ENCODE peak calls at places on chromosomes 7 and 10, in six cellular contexts. P is GM23248, C is HCT116, M is mammary epithelial cell, W is GM23338, G is hepatocyte. J is an unnamed sample.

GRCh38 chr10:72267819-72268404 is 5.8 kb upstream of the DDIT4 start:
- DNase-seq in P (no peak), C (no peak), G (no peak), M (no peak), W (peak; percentile 52), J (no peak)

GRCh38 chr7:13910805-13911551 is 78.5 kb downstream of the ETV1 start:
- DNase-seq in P (no peak), M (no peak), C (no peak), G (no peak), W (no peak), J (no peak)

GRCh38 chr10:125836746-125837145 is 13.4 kb downstream of the BCCIP start:
- DNase-seq in W (no peak), G (no peak), M (no peak), C (no peak), P (no peak), J (no peak)

GRCh38 chr7:70703785-70704184 is 428.2 kb upstream of the GALNT17 start:
- DNase-seq in C (no peak), P (no peak), M (no peak), G (no peak), W (peak; percentile 90), J (peak; percentile 54)

GRCh38 chr7:40881405-40881926 is 746.7 kb downstream of the SUGCT start:
- DNase-seq in G (no peak), P (no peak), M (no peak), W (no peak), C (no peak), J (no peak)

GRCh38 chr10:5976689-5977470 is 463 bp downstream of the IL15RA start:
- DNase-seq in M (peak; percentile 52), G (peak; percentile 34), W (peak; percentile 57), P (peak; percentile 74), C (peak; percentile 18), J (peak; percentile 38)

GRCh38 chr7:158829021-158829341 is 328 bp downstream of the ESYT2 start:
- DNase-seq in C (no peak), G (peak; percentile 88), W (peak; percentile 78), P (peak; percentile 93), M (peak; percentile 78), J (peak; percentile 90)

GRCh38 chr7:3154881-3155494 is 111.3 kb upstream of the CARD11 start:
- DNase-seq in M (peak; percentile 46), C (peak; percentile 32), G (peak; percentile 48), W (peak; percentile 80), P (peak; percentile 56), J (peak; percentile 68)

GRCh38 chr10:82934947-82935346 is 1060.0 kb downstream of the NRG3 start:
- DNase-seq in C (no peak), G (no peak), P (no peak), W (no peak), M (no peak), J (no peak)

GRCh38 chr10:80541144-80541750 is 3.5 kb downstream of the SH2D4B start:
- DNase-seq in C (no peak), M (no peak), W (no peak), G (no peak), P (no peak), J (no peak)

GRCh38 chr10:106285199-106285598 is 879.3 kb downstream of the SORCS1 start:
- DNase-seq in P (peak; percentile 19), C (no peak), G (no peak), W (peak; percentile 53), M (no peak), J (no peak)

GRCh38 chr10:47404446-47404845 is 20.4 kb upstream of the ZNF488 start:
- DNase-seq in W (peak; percentile 23), C (no peak), G (no peak), P (no peak), M (no peak), J (no peak)

GRCh38 chr7:104775581-104775980 is 238.4 kb upstream of the KMT2E start:
- DNase-seq in G (no peak), C (no peak), W (no peak), P (no peak), M (no peak), J (no peak)

GRCh38 chr10:122342293-122343134 is 32.0 kb upstream of the PLEKHA1 start:
- DNase-seq in W (peak; percentile 75), G (peak; percentile 70), P (peak; percentile 72), M (peak; percentile 46), C (peak; percentile 39), J (peak; percentile 60)

GRCh38 chr10:91528080-91528479 is 104.8 kb downstream of the PPP1R3C start:
- DNase-seq in P (no peak), M (no peak), C (no peak), W (no peak), G (no peak), J (no peak)

GRCh38 chr10:115932099-115932498 is 340.9 kb downstream of the GFRA1 start:
- DNase-seq in C (no peak), P (no peak), W (no peak), G (no peak), M (no peak), J (no peak)

GRCh38 chr10:75972494-75973276 is 541.3 kb downstream of the LRMDA start:
- DNase-seq in C (no peak), M (no peak), P (peak; percentile 76), G (peak; percentile 69), W (no peak), J (no peak)

GRCh38 chr7:73573791-73574190 is 4.6 kb downstream of the TBL2 start:
- DNase-seq in G (no peak), M (no peak), P (no peak), W (no peak), C (no peak), J (no peak)

GRCh38 chr10:11150255-11150731 is 132.6 kb downstream of the CELF2 start:
- DNase-seq in P (no peak), G (no peak), C (no peak), W (no peak), M (no peak), J (no peak)

GRCh38 chr7:22732556-22733126 is 5.6 kb downstream of the IL6 start:
- DNase-seq in C (peak; percentile 21), W (peak; percentile 34), M (peak; percentile 60), P (peak; percentile 37), G (no peak), J (no peak)

GRCh38 chr10:116490028-116490662 is 55.6 kb upstream of the PNLIP start:
- DNase-seq in W (peak; percentile 76), C (peak; percentile 28), M (no peak), G (peak; percentile 53), P (peak; percentile 60), J (peak; percentile 48)

GRCh38 chr10:94038024-94038423 is 44.3 kb downstream of the PLCE1 start:
- DNase-seq in W (peak; percentile 35), P (peak; percentile 44), M (no peak), C (no peak), G (no peak), J (no peak)

GRCh38 chr10:71713135-71714040 is 6.2 kb downstream of the C10orf105 start:
- DNase-seq in G (peak; percentile 43), P (peak; percentile 98), M (peak; percentile 95), W (peak; percentile 17), C (no peak), J (no peak)

GRCh38 chr7:85075864-85076263 is 111.0 kb downstream of the SEMA3D start:
- DNase-seq in M (no peak), P (no peak), G (peak; percentile 12), C (no peak), W (no peak), J (no peak)

GRCh38 chr10:49115796-49116508 is 630 bp upstream of the VSTM4 start:
- DNase-seq in M (no peak), P (no peak), C (no peak), W (no peak), G (no peak), J (no peak)

GRCh38 chr10:19828278-19829049 is 12.2 kb downstream of the PLXDC2 start:
- DNase-seq in M (no peak), C (no peak), W (peak; percentile 56), G (no peak), P (no peak), J (peak; percentile 32)

GRCh38 chr10:24642921-24643678 is 80.6 kb downstream of the ARHGAP21 start:
- DNase-seq in C (peak; percentile 71), M (peak; percentile 73), G (peak; percentile 73), P (peak; percentile 90), W (peak; percentile 63), J (peak; percentile 80)

GRCh38 chr7:4416436-4417092 is 265.5 kb upstream of the FOXK1 start:
- DNase-seq in P (no peak), G (peak; percentile 29), C (no peak), M (peak; percentile 22), W (no peak), J (peak; percentile 7)

GRCh38 chr10:67666416-67667043 is 29.5 kb downstream of the CTNNA3 start:
- DNase-seq in P (peak; percentile 48), W (peak; percentile 50), M (peak; percentile 6), C (peak; percentile 60), G (peak; percentile 19), J (peak; percentile 56)
- H3K4me3 ChIP-seq in P (no peak overlapping the region), W (no peak overlapping the region), M (no peak overlapping the region), C (no peak overlapping the region), G (no peak overlapping the region), J (no peak overlapping the region)

GRCh38 chr10:100621360-100622205 is 85.8 kb downstream of the HIF1AN start:
- DNase-seq in M (no peak), G (no peak), C (no peak), P (no peak), W (no peak), J (peak; percentile 34)
- TF ChIP-seq EZH2 in M (no peak), G (no peak), C (no peak), P (no peak), W (no peak), J (peak; percentile 55)

GRCh38 chr10:79130255-79130654 is 61.5 kb downstream of the ZMIZ1 start:
- DNase-seq in W (no peak), C (no peak), G (no peak), P (no peak), M (no peak), J (no peak)

GRCh38 chr10:79130846-79131245 is 62.1 kb downstream of the ZMIZ1 start:
- DNase-seq in G (no peak), M (no peak), C (no peak), P (no peak), W (peak; percentile 62), J (no peak)

GRCh38 chr10:79131730-79132644 is 63.2 kb downstream of the ZMIZ1 start:
- DNase-seq in C (no peak), W (no peak), M (no peak), G (no peak), P (no peak), J (no peak)

GRCh38 chr10:79133386-79133785 is 64.6 kb downstream of the ZMIZ1 start:
- DNase-seq in M (no peak), P (no peak), C (no peak), G (no peak), W (no peak), J (no peak)

DNA sequence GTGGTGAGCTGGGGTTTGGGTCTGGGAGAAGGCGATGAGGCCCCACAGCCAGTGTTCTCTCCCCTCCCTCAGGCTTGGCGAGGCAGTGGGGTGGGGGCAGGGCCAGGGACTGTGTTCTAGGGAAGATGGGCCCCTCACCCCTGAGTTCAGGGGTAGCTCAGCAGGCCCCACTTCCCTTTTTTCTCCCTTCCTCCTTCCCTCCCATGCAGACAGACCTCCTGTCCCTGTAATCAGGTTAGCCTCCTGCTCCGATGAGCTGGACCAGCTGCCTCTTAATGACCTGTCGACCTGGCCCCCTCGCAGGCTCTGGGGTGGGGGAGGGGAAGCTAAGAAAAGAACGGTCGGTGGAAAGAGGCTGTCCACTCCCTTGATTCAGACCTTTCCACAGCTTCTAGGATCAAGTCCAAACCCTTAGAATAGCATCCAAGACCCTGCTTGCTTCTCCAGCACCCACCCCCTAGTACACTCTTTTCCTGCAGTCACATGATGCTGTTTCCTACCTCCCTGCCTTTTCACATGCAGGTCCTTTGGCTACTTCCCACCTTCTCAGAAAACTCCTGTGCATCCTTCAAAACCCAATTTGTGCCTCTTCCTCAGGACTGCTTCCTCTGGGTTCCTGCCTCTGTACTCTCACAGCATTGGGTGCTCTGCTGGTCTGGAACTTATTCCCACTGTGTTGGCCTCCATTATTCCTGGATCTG is 64.1 kb downstream of the ZMIZ1 start:
- DNase-seq in W (no peak), M (no peak), G (no peak), C (no peak), P (no peak), J (no peak)
- H3K4me3 ChIP-seq in W (no peak overlapping the region), M (no peak overlapping the region), G (no peak overlapping the region), C (no peak overlapping the region), P (no peak overlapping the region), J (no peak overlapping the region)

GRCh38 chr7:29806131-29806792 is at the start of gene WIPF3:
- DNase-seq in W (peak; percentile 82), G (peak; percentile 84), M (no peak), P (peak; percentile 44), C (peak; percentile 7), J (peak; percentile 17)
- TF ChIP-seq EZH2 in W (no peak), G (no peak), M (peak; percentile 34), P (no peak), C (no peak), J (peak; percentile 37)

J was measured in A673.